ENCODE peak calls at places on chromosomes 5 and 9, in eight cellular contexts. H, Q, W, E, N, C, R and O are unnamed samples.

GRCh38 chr5:84623034-84623433 is 238.4 kb upstream of the EDIL3 start:
- DNase-seq in R (no peak), C (no peak), N (no peak), W (no peak), Q (peak; percentile 89), E (no peak), H (no peak), O (no peak)

GRCh38 chr5:32753765-32754164 is 42.6 kb downstream of the NPR3 start:
- DNase-seq in E (no peak), R (no peak), Q (no peak), H (no peak), W (no peak), N (no peak), C (peak; percentile 39), O (no peak)

GRCh38 chr5:139065296-139065695 is 132.9 kb downstream of the SIL1 start:
- DNase-seq in R (peak; percentile 31), C (no peak), W (no peak), E (no peak), N (no peak), H (no peak), Q (no peak), O (no peak)

GRCh38 chr9:13707635-13708410 is 428.3 kb upstream of the MPDZ start:
- DNase-seq in Q (peak; percentile 27), E (no peak), W (no peak), H (no peak), C (peak; percentile 21), R (no peak), N (no peak), O (no peak)

GRCh38 chr9:78235296-78235770 is 542 bp upstream of the CEP78 start:
- DNase-seq in Q (peak; percentile 41), H (no peak), E (no peak), C (peak; percentile 61), W (no peak), N (no peak), R (no peak), O (no peak)

GRCh38 chr5:142969186-142969585 is 199.0 kb downstream of the ARHGAP26 start:
- DNase-seq in E (no peak), R (no peak), N (no peak), C (no peak), H (no peak), W (no peak), Q (no peak), O (no peak)

GRCh38 chr5:2381070-2381469 is 370.4 kb downstream of the IRX2 start:
- DNase-seq in E (no peak), W (no peak), Q (no peak), R (no peak), N (no peak), H (no peak), C (no peak), O (no peak)

GRCh38 chr5:136457390-136458094 is 92.2 kb upstream of the TRPC7 start:
- DNase-seq in C (peak; percentile 4), W (no peak), R (peak; percentile 50), Q (no peak), E (no peak), N (no peak), H (no peak), O (no peak)

GRCh38 chr5:174436805-174437204 is 287.6 kb upstream of the MSX2 start:
- DNase-seq in R (no peak), H (no peak), E (no peak), Q (no peak), N (no peak), C (no peak), W (no peak), O (no peak)

GRCh38 chr9:137582286-137582860 is 3.6 kb upstream of the DPH7 start:
- DNase-seq in Q (no peak), E (no peak), H (no peak), R (peak; percentile 55), W (no peak), C (peak; percentile 43), N (peak; percentile 36), O (no peak)

GRCh38 chr9:137580958-137581331 is 2.2 kb upstream of the DPH7 start:
- DNase-seq in C (no peak), E (no peak), Q (no peak), R (no peak), W (no peak), H (no peak), N (no peak), O (no peak)

GRCh38 chr9:137581361-137582285 is 2.9 kb upstream of the DPH7 start:
- DNase-seq in C (no peak), H (no peak), R (no peak), E (no peak), Q (no peak), N (no peak), W (no peak), O (no peak)

GRCh38 chr9:137583957-137584356 is 5.2 kb upstream of the DPH7 start:
- DNase-seq in N (no peak), C (no peak), E (no peak), R (no peak), W (no peak), H (no peak), Q (no peak), O (no peak)

GRCh38 chr9:137583347-137583746 is 4.6 kb upstream of the DPH7 start:
- DNase-seq in W (no peak), R (no peak), N (no peak), C (no peak), E (no peak), H (no peak), Q (no peak), O (no peak)
- H3K36me3 ChIP-seq in W (no peaks in the 10 kb centered on the region), R (peaks cover 68% of the 10 kb centered on the region), N (peaks cover 10% of the 10 kb centered on the region), C (peaks cover 22% of the 10 kb centered on the region), E (peaks cover 32% of the 10 kb centered on the region), H (peaks cover 43% of the 10 kb centered on the region), Q (peaks cover 6% of the 10 kb centered on the region), O (peaks cover 37% of the 10 kb centered on the region)

GRCh38 chr9:87529666-87530065 is 32.0 kb downstream of the DAPK1 start:
- DNase-seq in E (no peak), N (no peak), C (no peak), W (no peak), Q (no peak), H (no peak), R (no peak), O (no peak)

GRCh38 chr9:87533291-87533690 is 35.6 kb downstream of the DAPK1 start:
- DNase-seq in W (no peak), N (no peak), R (no peak), C (no peak), E (no peak), Q (no peak), H (no peak), O (no peak)

GRCh38 chr9:87531370-87532295 is 34.0 kb downstream of the DAPK1 start:
- DNase-seq in R (no peak), Q (no peak), N (no peak), H (no peak), W (no peak), E (no peak), C (no peak), O (no peak)

GRCh38 chr9:87528969-87529368 is 31.3 kb downstream of the DAPK1 start:
- DNase-seq in W (no peak), R (no peak), N (no peak), H (no peak), C (no peak), E (no peak), Q (no peak), O (no peak)

GRCh38 chr9:87530716-87531115 is 33.0 kb downstream of the DAPK1 start:
- DNase-seq in N (no peak), E (no peak), H (no peak), Q (no peak), W (no peak), R (no peak), C (no peak), O (no peak)
- H3K27ac ChIP-seq in N (no peak overlapping the region), E (no peak overlapping the region), H (no peak overlapping the region), Q (no peak overlapping the region), W (no peak overlapping the region), R (no peak overlapping the region), C (no peak overlapping the region), O (no peak overlapping the region)

GRCh38 chr9:125820100-125820804 is 73.1 kb downstream of the PBX3 start:
- DNase-seq in R (no peak), C (no peak), E (no peak), N (no peak), W (no peak), H (no peak), Q (peak; percentile 75), O (no peak)
- H3K4me3 ChIP-seq in R (no peak overlapping the region), C (no peak overlapping the region), E (no peak overlapping the region), N (no peak overlapping the region), W (no peak overlapping the region), H (no peak overlapping the region), Q (peak overlapping the region; percentile 43), O (no peak overlapping the region)

GRCh38 chr9:137799630-137799983 is 78.0 kb upstream of the CACNA1B start:
- DNase-seq in W (no peak), R (no peak), H (no peak), Q (no peak), N (no peak), C (no peak), E (no peak), O (no peak)
- H3K36me3 ChIP-seq in W (no peaks in the 10 kb centered on the region), R (peaks cover 98% of the 10 kb centered on the region), H (peaks cover 57% of the 10 kb centered on the region), Q (no peaks in the 10 kb centered on the region), N (peaks cover 38% of the 10 kb centered on the region), C (peaks cover 5% of the 10 kb centered on the region), E (no peaks in the 10 kb centered on the region), O (peaks cover 65% of the 10 kb centered on the region)

GRCh38 chr5:74636149-74636548 is 4.4 kb downstream of the ENC1 start:
- DNase-seq in C (no peak), W (no peak), H (no peak), Q (no peak), E (no peak), R (no peak), N (no peak), O (no peak)

GRCh38 chr5:74633710-74634109 is 6.8 kb downstream of the ENC1 start:
- DNase-seq in E (no peak), W (no peak), Q (no peak), R (no peak), N (no peak), H (no peak), C (no peak), O (no peak)

GRCh38 chr5:74636552-74636951 is 4.0 kb downstream of the ENC1 start:
- DNase-seq in H (no peak), R (no peak), Q (no peak), C (no peak), W (no peak), E (no peak), N (no peak), O (no peak)

GRCh38 chr5:74632947-74633356 is 7.6 kb downstream of the ENC1 start:
- DNase-seq in R (no peak), C (peak; percentile 68), W (no peak), Q (no peak), N (no peak), E (no peak), H (no peak), O (no peak)

GRCh38 chr5:74634611-74635286 is 5.8 kb downstream of the ENC1 start:
- DNase-seq in N (no peak), R (no peak), H (no peak), E (no peak), C (no peak), W (no peak), Q (no peak), O (no peak)
- H3K27ac ChIP-seq in N (no peak overlapping the region), R (no peak overlapping the region), H (no peak overlapping the region), E (no peak overlapping the region), C (no peak overlapping the region), W (no peak overlapping the region), Q (no peak overlapping the region), O (no peak overlapping the region)

GRCh38 chr9:131728961-131729360 is 10.9 kb downstream of the RAPGEF1 start:
- DNase-seq in W (no peak), H (no peak), E (no peak), N (peak; percentile 83), Q (peak; percentile 71), R (no peak), C (no peak), O (peak; percentile 69)
- H3K4me3 ChIP-seq in W (no peak overlapping the region), H (no peak overlapping the region), E (no peak overlapping the region), N (peak overlapping the region; percentile 36), Q (peak overlapping the region; percentile 54), R (no peak overlapping the region), C (no peak overlapping the region), O (peak overlapping the region; percentile 27)